ENCODE peak calls at places on chromosomes 11 and 22, in six cellular contexts. W is fibroblast of mammary gland, X is fibroblast of lung, G is HFF-Myc, I is HCT116, D is Calu3. H is an unnamed sample.
A peak's percentile ranks its signal among the peaks of the same experiment; 100 is the strongest.

GRCh38 chr22:48441553-48441850 is 1386.2 kb downstream of the BRD1 start:
- DNase-seq in W (no peak), I (no peak), X (no peak), D (no peak), G (no peak), H (no peak)

GRCh38 chr11:8913961-8914660 is 3.1 kb downstream of the AKIP1 start:
- DNase-seq in I (no peak), X (peak; percentile 43), D (peak; percentile 36), W (peak; percentile 62), G (no peak), H (peak; percentile 58)

GRCh38 chr11:60705895-60706294 is 6.5 kb downstream of the MS4A8 start:
- DNase-seq in G (no peak), D (no peak), I (no peak), W (no peak), X (no peak), H (no peak)

GRCh38 chr22:32531955-32532818 is 57.6 kb downstream of the FBXO7 start:
- DNase-seq in G (peak; percentile 89), I (no peak), X (peak; percentile 92), D (peak; percentile 50), W (peak; percentile 95), H (no peak)

GRCh38 chr11:85945296-85945695 is 90.1 kb downstream of the CCDC83 start:
- DNase-seq in I (no peak), W (no peak), G (no peak), X (no peak), D (no peak), H (no peak)

GRCh38 chr11:122155765-122156527 is 39.9 kb upstream of the BLID start:
- DNase-seq in D (no peak), X (no peak), G (no peak), I (no peak), W (no peak), H (no peak)

GRCh38 chr11:82907376-82907775 is 5.8 kb downstream of the DDIAS start:
- DNase-seq in X (no peak), I (no peak), G (no peak), D (no peak), W (no peak), H (no peak)

GRCh38 chr11:112564228-112564955 is 303.7 kb upstream of the PLET1 start:
- DNase-seq in W (peak; percentile 22), I (no peak), D (no peak), X (peak; percentile 79), G (no peak), H (no peak)

GRCh38 chr22:40363059-40363458 is 7.3 kb upstream of the SGSM3 start:
- DNase-seq in G (no peak), D (no peak), W (peak; percentile 37), X (no peak), I (no peak), H (no peak)

GRCh38 chr11:95306816-95307215 is 75.8 kb upstream of the SESN3 start:
- DNase-seq in I (no peak), W (no peak), D (no peak), X (no peak), G (no peak), H (no peak)

GRCh38 chr22:46087816-46088277 is 62.5 kb upstream of the PPARA start:
- DNase-seq in X (peak; percentile 95), I (no peak), G (peak; percentile 77), D (peak; percentile 73), W (peak; percentile 93), H (no peak)

DNA sequence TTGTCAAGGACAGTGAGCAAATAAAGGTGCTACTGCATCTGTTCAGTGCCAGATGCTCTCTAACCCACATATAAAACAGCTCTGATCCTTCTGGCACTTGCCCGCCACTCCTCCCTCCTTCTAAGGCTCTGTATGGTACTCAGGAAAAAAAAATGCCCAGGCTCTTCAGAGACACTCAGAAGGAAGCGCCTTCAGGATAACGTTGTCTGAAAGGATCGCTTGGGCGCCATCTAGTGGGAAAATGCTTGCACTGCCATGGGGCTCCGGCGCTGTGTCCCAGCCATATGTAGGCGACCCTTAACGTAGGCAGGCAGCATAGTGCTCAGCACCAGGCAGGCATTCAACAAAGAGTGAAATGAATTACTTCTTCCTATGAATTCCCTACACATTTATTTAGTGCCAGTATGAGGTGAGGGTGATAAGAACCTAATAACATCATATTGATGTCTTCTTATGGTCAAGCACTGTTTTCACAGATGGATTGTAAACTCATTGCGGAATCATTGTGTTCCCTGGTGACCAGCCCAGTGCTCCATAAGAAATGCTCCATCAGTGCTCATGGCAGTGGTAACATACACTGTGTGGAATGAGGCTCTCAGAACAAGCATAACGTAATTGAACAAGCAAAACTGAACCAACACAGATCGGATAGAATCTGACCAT is 39.6 kb downstream of the PAMR1 start:
- DNase-seq in D (peak; percentile 85), I (peak; percentile 73), W (peak; percentile 78), X (peak; percentile 78), G (peak; percentile 64), H (peak; percentile 74)
- TF ChIP-seq CTCF in D (peak; percentile 88), I (peak; percentile 92), W (peak; percentile 92), X (peak; percentile 92), G (peak; percentile 89), H (peak; percentile 94)

GRCh38 chr11:116890607-116891006 is 53.2 kb upstream of the APOA1 start:
- DNase-seq in X (no peak), W (no peak), G (no peak), I (no peak), D (no peak), H (no peak)

GRCh38 chr11:116888884-116889549 is 51.6 kb upstream of the APOA1 start:
- DNase-seq in D (no peak), X (no peak), I (no peak), G (no peak), W (no peak), H (no peak)

GRCh38 chr11:116887909-116888556 is 50.6 kb upstream of the APOA1 start:
- DNase-seq in G (no peak), D (no peak), X (no peak), I (no peak), W (no peak), H (no peak)

GRCh38 chr11:116891746-116892145 is 54.3 kb upstream of the APOA1 start:
- DNase-seq in G (no peak), X (peak; percentile 17), W (no peak), I (no peak), D (no peak), H (no peak)

GRCh38 chr11:116890193-116890592 is 52.8 kb upstream of the APOA1 start:
- DNase-seq in G (no peak), I (no peak), W (no peak), D (no peak), X (peak; percentile 33), H (peak; percentile 20)
- TF ChIP-seq CTCF in G (no peak), I (no peak), W (no peak), D (no peak), X (no peak), H (no peak)

GRCh38 chr11:126460417-126461095 is 105.1 kb downstream of the ST3GAL4 start:
- DNase-seq in X (no peak), D (no peak), G (no peak), I (no peak), W (no peak), H (no peak)

GRCh38 chr11:126457817-126458216 is 102.3 kb downstream of the ST3GAL4 start:
- DNase-seq in G (no peak), D (no peak), W (no peak), X (no peak), I (no peak), H (no peak)

GRCh38 chr11:126461096-126461440 is 105.6 kb downstream of the ST3GAL4 start:
- DNase-seq in D (no peak), W (no peak), I (no peak), G (no peak), X (no peak), H (no peak)

GRCh38 chr11:126461996-126462395 is 106.5 kb downstream of the ST3GAL4 start:
- DNase-seq in G (no peak), D (no peak), I (no peak), W (no peak), X (no peak), H (no peak)

DNA sequence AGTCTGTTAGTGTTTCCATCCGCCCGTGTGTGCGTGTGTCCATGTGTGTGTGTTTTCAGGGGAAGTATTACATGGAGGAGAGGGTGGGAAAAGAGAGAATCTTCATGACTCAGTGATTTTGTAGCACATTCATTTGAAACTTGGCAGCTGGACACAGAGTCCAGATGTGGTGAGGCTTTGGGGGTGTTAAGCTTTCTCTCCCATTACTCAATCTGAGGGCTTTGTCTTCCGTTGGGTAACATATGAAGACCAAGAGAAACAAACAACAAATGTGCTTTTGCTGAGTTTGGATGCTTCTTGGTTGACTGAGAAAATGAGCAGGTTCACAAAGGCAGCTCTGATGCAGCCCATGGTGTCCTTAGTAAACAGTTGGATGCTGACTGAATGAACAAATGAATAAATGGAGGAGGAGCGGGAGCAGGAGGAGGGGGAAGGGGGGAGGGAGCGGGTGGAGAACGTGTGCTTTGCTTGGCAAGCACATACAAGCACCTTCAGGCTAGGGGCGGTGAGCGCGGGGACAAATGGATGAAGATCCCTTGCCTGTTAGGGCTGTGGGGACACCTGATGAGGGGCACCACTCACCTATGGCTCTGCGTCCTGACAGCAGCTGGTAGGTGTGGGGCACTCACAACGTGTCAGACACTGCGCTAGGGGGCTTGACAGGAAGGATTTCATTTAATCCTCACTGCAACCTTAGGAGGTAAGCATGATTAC is 104.4 kb downstream of the ST3GAL4 start:
- DNase-seq in W (peak; percentile 94), G (peak; percentile 39), X (peak; percentile 81), D (no peak), I (no peak), H (no peak)
- TF ChIP-seq CTCF in W (no peak), G (no peak), X (no peak), D (no peak), I (no peak), H (no peak)

GRCh38 chr11:78219493-78220217 is 30.9 kb downstream of the USP35 start:
- DNase-seq in I (no peak), X (no peak), D (no peak), W (no peak), G (no peak), H (no peak)

GRCh38 chr11:78216021-78216420 is 27.3 kb downstream of the USP35 start:
- DNase-seq in W (no peak), X (no peak), I (no peak), G (no peak), D (no peak), H (no peak)

GRCh38 chr11:78218707-78219492 is 30.2 kb downstream of the USP35 start:
- DNase-seq in X (no peak), D (no peak), G (no peak), W (no peak), I (no peak), H (no peak)

GRCh38 chr11:78216571-78217287 is 28.0 kb downstream of the USP35 start:
- DNase-seq in W (peak; percentile 10), X (no peak), D (no peak), G (no peak), I (no peak), H (no peak)

DNA sequence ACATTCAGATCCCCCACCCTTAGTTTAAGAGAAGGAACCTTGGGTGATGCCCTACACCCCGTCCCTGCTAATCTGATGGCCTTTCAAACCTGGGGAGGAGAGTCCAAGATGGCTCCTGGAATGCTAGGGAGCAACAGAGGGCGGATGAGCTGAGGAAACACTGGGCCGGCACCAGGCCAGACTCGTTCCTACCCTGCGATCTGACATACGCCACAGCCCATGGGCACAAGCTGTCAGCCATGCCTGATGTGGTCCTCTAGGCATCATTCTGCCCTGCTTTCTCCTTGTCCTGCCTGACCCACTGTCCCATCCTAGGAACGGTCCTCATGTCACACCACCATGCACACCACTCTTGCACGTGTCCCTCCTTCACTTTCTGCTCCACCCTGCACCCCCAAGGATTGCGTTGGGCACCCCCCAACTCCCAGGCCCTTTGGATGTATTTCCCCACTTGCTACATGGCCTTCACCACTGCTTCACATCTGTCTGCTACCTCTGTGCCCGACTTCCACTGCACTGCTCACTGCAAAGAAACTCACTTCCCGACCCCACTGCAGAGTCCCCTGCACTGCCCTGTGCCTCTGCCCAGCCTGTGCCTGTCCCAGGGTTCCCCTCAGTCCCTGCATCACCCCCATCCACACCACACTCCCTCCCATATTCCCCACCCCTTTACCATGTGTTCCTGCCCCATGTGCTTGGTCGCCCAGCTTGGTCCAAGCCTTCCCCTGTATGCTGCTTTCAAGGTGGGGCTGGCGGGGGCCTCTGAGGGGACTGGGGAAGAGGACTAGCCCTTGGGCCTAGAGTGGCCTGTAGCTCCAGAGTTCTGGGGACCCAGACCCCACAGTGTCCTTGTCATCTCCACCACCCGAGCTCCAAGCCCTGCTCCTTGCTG is 29.2 kb downstream of the USP35 start:
- DNase-seq in W (no peak), I (no peak), D (no peak), X (no peak), G (no peak), H (no peak)
- TF ChIP-seq CTCF in W (no peak), I (no peak), D (no peak), X (no peak), G (no peak), H (no peak)

H was measured in GM20000.